ENCODE peak calls at places on chromosome 10, in seven cellular contexts. P is HCT116, Q is esophagus muscularis mucosa, M is Peyer's patch, Z is heart left ventricle, O is transverse colon, G is A549. U is an unnamed sample.

GRCh38 chr10:112006407-112006806 is 177.2 kb downstream of the GPAM start:
- DNase-seq in P (no peak), Q (peak), M (no peak), Z (no peak), O (no peak), G (no peak), U (no peak)

GRCh38 chr10:132336064-132336746 is 4.2 kb downstream of the LRRC27 start:
- DNase-seq in P (no peak), Q (no peak), M (no peak), Z (no peak), O (no peak), G (no peak), U (no peak)

GRCh38 chr10:72242675-72243074 is 26.6 kb upstream of the ASCC1 start:
- DNase-seq in P (no peak), Q (no peak), M (no peak), Z (peak), O (peak), G (no peak), U (no peak)

GRCh38 chr10:70956029-70956759 is 67.8 kb upstream of the PCBD1 start:
- DNase-seq in P (no peak), Q (no peak), M (no peak), Z (no peak), O (no peak), G (peak), U (no peak)

GRCh38 chr10:77350711-77351119 is 286.9 kb downstream of the KCNMA1 start:
- DNase-seq in P (peak), Q (no peak), M (no peak), Z (no peak), O (no peak), G (peak), U (no peak)

GRCh38 chr10:25933653-25934608 is at the start of gene MYO3A:
- DNase-seq in P (no peak), Q (no peak), M (no peak), Z (no peak), O (no peak), G (no peak), U (no peak)

GRCh38 chr10:122557516-122557915 is 3.0 kb upstream of the DMBT1 start:
- DNase-seq in P (peak), Q (no peak), M (no peak), Z (no peak), O (no peak), G (peak), U (no peak)

GRCh38 chr10:123772645-123773508 is 106.7 kb downstream of the GPR26 start:
- DNase-seq in P (no peak), Q (no peak), M (no peak), Z (no peak), O (no peak), G (no peak), U (no peak)

GRCh38 chr10:125707852-125708468 is 11.5 kb upstream of the EDRF1 start:
- DNase-seq in P (peak), Q (no peak), M (no peak), Z (no peak), O (no peak), G (peak), U (no peak)

GRCh38 chr10:50522908-50523307 is 100.8 kb downstream of the SGMS1 start:
- DNase-seq in P (no peak), Q (no peak), M (no peak), Z (no peak), O (no peak), G (no peak), U (no peak)

GRCh38 chr10:86938260-86938659 is 19.2 kb downstream of the MMRN2 start:
- DNase-seq in P (no peak), Q (peak), M (peak), Z (no peak), O (no peak), G (no peak), U (no peak)

GRCh38 chr10:133357293-133358151 is at the start of gene FUOM:
- DNase-seq in P (peak), Q (no peak), M (peak), Z (peak), O (peak), G (peak), U (no peak)

GRCh38 chr10:65306201-65306600 is 1619.6 kb upstream of the LRRTM3 start:
- DNase-seq in P (no peak), Q (no peak), M (no peak), Z (no peak), O (no peak), G (no peak), U (no peak)

GRCh38 chr10:16814081-16814480 is 3.1 kb downstream of the RSU1 start:
- DNase-seq in P (no peak), Q (no peak), M (no peak), Z (no peak), O (no peak), G (no peak), U (peak)

GRCh38 chr10:33008499-33009243 is 50.6 kb upstream of the ITGB1 start:
- DNase-seq in P (peak), Q (no peak), M (peak), Z (no peak), O (peak), G (no peak), U (no peak)

GRCh38 chr10:15748137-15748536 is 28.4 kb upstream of the ITGA8 start:
- DNase-seq in P (no peak), Q (no peak), M (no peak), Z (no peak), O (peak), G (no peak), U (no peak)

GRCh38 chr10:75145590-75145989 is 34.1 kb downstream of the SAMD8 start:
- DNase-seq in P (no peak), Q (no peak), M (no peak), Z (no peak), O (no peak), G (no peak), U (no peak)

GRCh38 chr10:43906470-43906869 is 257.8 kb upstream of the ZNF32 start:
- DNase-seq in P (no peak), Q (peak), M (no peak), Z (no peak), O (no peak), G (no peak), U (no peak)

GRCh38 chr10:58152698-58153263 is 114.9 kb downstream of the IPMK start:
- DNase-seq in P (peak), Q (no peak), M (no peak), Z (no peak), O (peak), G (no peak), U (no peak)

GRCh38 chr10:36779238-36779846 is 346.1 kb upstream of the ANKRD30A start:
- DNase-seq in P (no peak), Q (no peak), M (no peak), Z (no peak), O (peak), G (peak), U (no peak)

GRCh38 chr10:33142290-33142689 is 184.3 kb upstream of the ITGB1 start:
- DNase-seq in P (no peak), Q (no peak), M (no peak), Z (peak), O (no peak), G (no peak), U (no peak)

GRCh38 chr10:42998481-42999384 is 78.1 kb upstream of the RET start:
- DNase-seq in P (no peak), Q (peak), M (no peak), Z (no peak), O (no peak), G (no peak), U (no peak)

DNA sequence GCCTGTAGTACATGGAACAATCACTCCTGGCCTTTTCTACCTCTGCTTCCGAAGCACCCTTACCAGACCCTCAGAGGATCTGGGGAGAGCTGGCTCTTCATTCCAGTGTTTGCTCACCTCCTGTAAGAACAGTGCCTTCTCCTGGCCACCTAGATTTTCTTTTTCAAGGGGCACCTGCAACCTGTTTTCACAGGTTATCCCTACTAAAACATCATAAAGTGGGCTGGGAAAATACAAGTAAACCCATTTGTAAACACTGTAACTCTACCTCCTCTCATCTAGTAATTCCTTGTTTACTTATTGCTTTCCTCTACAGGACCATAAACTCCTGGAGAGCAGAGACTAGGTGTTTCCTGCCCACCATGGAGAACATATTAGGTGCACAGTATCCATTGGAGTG is 1.1 kb downstream of the PIK3AP1 start:
- DNase-seq in P (no peak), Q (no peak), M (no peak), Z (no peak), O (no peak), G (no peak), U (no peak)
- H3K4me3 ChIP-seq in P (no peak), Q (peak), M (peak), Z (peak), O (no peak), G (no peak), U (no peak)

DNA sequence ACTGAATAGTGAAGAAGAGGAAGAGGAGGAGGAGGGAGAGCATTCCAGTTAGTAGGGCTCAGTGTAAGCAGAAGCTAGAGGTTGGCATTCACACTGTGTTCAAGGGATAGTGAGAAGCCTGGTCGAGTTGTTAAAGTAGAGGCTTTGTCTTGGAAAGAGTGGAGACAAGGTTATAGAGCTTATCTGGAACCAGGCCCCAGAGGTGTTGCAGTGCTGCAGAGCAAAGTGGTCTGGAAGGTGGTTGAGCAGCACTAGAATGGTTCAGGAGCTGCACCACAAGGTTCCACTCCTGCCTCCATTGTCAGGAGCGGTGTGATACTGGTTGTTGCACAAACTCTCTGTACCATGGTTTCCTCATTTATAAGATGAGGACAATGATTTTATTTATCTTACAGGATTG is 8.8 kb upstream of the PCGF5 start:
- DNase-seq in P (no peak), Q (peak), M (no peak), Z (no peak), O (no peak), G (no peak), U (no peak)
- TF ChIP-seq POLR2A in P (no peak), Q (no peak), M (no peak), Z (no peak), O (no peak), G (no peak), U (no peak)

GRCh38 chr10:21517983-21518628 is 7.4 kb downstream of the SKIDA1 start:
- DNase-seq in P (no peak), Q (no peak), M (no peak), Z (no peak), O (no peak), G (no peak), U (no peak)

GRCh38 chr10:21517134-21517982 is 8.1 kb downstream of the SKIDA1 start:
- DNase-seq in P (no peak), Q (no peak), M (no peak), Z (peak), O (no peak), G (peak), U (peak)

GRCh38 chr10:21519981-21520436 is 5.5 kb downstream of the SKIDA1 start:
- DNase-seq in P (no peak), Q (no peak), M (no peak), Z (no peak), O (no peak), G (no peak), U (no peak)

GRCh38 chr10:21518629-21519321 is 6.7 kb downstream of the SKIDA1 start:
- DNase-seq in P (no peak), Q (no peak), M (no peak), Z (no peak), O (no peak), G (no peak), U (no peak)

GRCh38 chr10:21519327-21519933 is 6.1 kb downstream of the SKIDA1 start:
- DNase-seq in P (no peak), Q (no peak), M (no peak), Z (no peak), O (no peak), G (no peak), U (no peak)
- H3K27ac ChIP-seq in P (no peak), Q (peak), M (peak), Z (peak), O (peak), G (peak), U (peak)

GRCh38 chr10:5945203-5945534 is 32.2 kb downstream of the IL15RA start:
- DNase-seq in P (no peak), Q (no peak), M (no peak), Z (no peak), O (no peak), G (no peak), U (no peak)
- H3K4me3 ChIP-seq in P (no peak), Q (peak), M (no peak), Z (peak), O (peak), G (no peak), U (peak)

DNA sequence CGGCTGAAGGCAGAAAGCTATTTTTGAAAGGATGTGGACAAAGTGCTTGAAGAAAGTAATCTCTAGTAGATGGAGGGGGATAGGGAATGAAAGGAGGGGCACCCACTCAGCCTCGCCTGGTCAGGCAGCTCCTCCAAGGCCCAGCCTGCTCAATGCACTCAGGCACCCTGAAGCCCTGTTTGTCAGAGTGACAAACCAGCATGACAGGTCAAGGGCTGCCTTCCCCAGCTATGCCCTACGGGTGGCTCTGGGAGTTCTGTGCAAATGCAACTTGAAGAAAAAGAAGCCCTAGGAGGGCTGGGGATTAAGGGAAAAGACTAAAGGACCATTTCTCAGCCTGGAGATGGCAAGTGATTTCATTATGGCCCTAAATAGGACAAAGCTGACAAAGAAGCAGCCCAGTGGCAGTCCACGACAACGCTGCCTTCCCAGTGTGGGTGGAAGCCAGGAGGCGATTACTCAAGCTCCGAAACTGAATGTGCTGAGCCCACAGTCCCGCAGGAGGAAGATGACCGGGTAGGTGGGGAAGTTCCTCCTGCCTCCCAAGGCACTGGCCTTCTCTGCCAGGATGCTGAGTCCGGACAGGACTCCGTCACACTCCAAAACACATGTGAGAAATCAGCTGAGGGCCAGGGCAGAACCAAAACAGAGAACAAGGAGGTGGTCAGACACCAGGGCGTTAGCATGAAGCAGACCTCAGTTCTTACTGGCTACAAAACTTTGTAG is 16.3 kb downstream of the LIPA start:
- DNase-seq in P (no peak), Q (no peak), M (no peak), Z (peak), O (peak), G (no peak), U (no peak)
- TF ChIP-seq POLR2A in P (no peak), Q (no peak), M (no peak), Z (no peak), O (no peak), G (no peak), U (no peak)

U was measured in vagina.